ENCODE peak calls at places on chromosome 2, in six cellular contexts. C, P, N, G, B and K are unnamed samples.

GRCh38 chr2:66555511-66556324 is 120.8 kb downstream of the MEIS1 start:
- DNase-seq in N (no peak), C (no peak), P (no peak), B (no peak), G (peak; percentile 3), K (no peak)

GRCh38 chr2:50951416-50951815 is 80.5 kb downstream of the NRXN1 start:
- DNase-seq in G (no peak), P (peak; percentile 26), B (no peak), C (no peak), N (no peak), K (no peak)

GRCh38 chr2:226683196-226683595 is 116.4 kb downstream of the IRS1 start:
- DNase-seq in G (no peak), N (no peak), C (no peak), P (peak; percentile 28), B (no peak), K (no peak)

GRCh38 chr2:1132328-1132964 is 181.8 kb downstream of the SNTG2 start:
- DNase-seq in P (no peak), B (no peak), N (no peak), C (no peak), G (no peak), K (no peak)

GRCh38 chr2:191303349-191304005 is 58.3 kb downstream of the MYO1B start:
- DNase-seq in G (no peak), P (peak; percentile 22), N (no peak), B (no peak), C (no peak), K (peak; percentile 82)

GRCh38 chr2:31207790-31208189 is 9.5 kb downstream of the CAPN14 start:
- DNase-seq in N (peak; percentile 17), B (no peak), P (no peak), C (no peak), G (peak; percentile 32), K (no peak)

GRCh38 chr2:11127791-11128190 is 27.5 kb upstream of the SLC66A3 start:
- DNase-seq in N (no peak), G (no peak), P (no peak), C (no peak), B (no peak), K (no peak)

GRCh38 chr2:239716536-239717318 is 308.4 kb downstream of the NDUFA10 start:
- DNase-seq in C (peak; percentile 18), N (no peak), G (no peak), B (no peak), P (no peak), K (no peak)

GRCh38 chr2:65064728-65065552 is 8.7 kb downstream of the CEP68 start:
- DNase-seq in G (peak; percentile 74), P (peak; percentile 96), B (no peak), C (no peak), N (peak; percentile 33), K (peak; percentile 95)

GRCh38 chr2:166942377-166942776 is 54.1 kb downstream of the XIRP2 start:
- DNase-seq in B (no peak), P (no peak), C (no peak), G (no peak), N (no peak), K (no peak)

GRCh38 chr2:113208995-113209868 is 35.5 kb downstream of the PSD4 start:
- DNase-seq in C (no peak), N (no peak), B (no peak), P (peak; percentile 65), G (no peak), K (peak; percentile 55)

GRCh38 chr2:137998503-137998902 is 34.2 kb downstream of the HNMT start:
- DNase-seq in C (no peak), B (no peak), G (no peak), P (no peak), N (no peak), K (no peak)

GRCh38 chr2:84807063-84807485 is 73.8 kb downstream of the TRABD2A start:
- DNase-seq in G (peak; percentile 44), P (peak; percentile 100), N (no peak), C (no peak), B (no peak), K (peak; percentile 98)

GRCh38 chr2:182868049-182868422 is 1.6 kb upstream of the FRZB start:
- DNase-seq in G (no peak), C (no peak), N (peak; percentile 73), P (no peak), B (no peak), K (no peak)

GRCh38 chr2:20604957-20605381 is 45.9 kb downstream of the HS1BP3 start:
- DNase-seq in B (no peak), C (no peak), N (no peak), P (peak; percentile 91), G (no peak), K (peak; percentile 55)

GRCh38 chr2:17800219-17800618 is 16.0 kb upstream of the MSGN1 start:
- DNase-seq in B (no peak), N (no peak), G (no peak), P (peak; percentile 18), C (no peak), K (peak; percentile 65)

GRCh38 chr2:221629478-221629877 is 57.4 kb upstream of the EPHA4 start:
- DNase-seq in C (no peak), N (no peak), G (peak; percentile 85), B (no peak), P (peak; percentile 87), K (peak; percentile 83)

GRCh38 chr2:86790828-86791561 is at the start of gene CD8A:
- DNase-seq in N (no peak), C (peak; percentile 58), G (no peak), B (no peak), P (peak; percentile 11), K (peak; percentile 28)

GRCh38 chr2:12718662-12719399 is 2.1 kb downstream of the TRIB2 start:
- DNase-seq in B (no peak), G (no peak), C (peak; percentile 40), N (peak; percentile 64), P (no peak), K (peak; percentile 46)

GRCh38 chr2:202780514-202781021 is 91.0 kb downstream of the ICA1L start:
- DNase-seq in B (no peak), P (peak; percentile 85), N (no peak), C (no peak), G (peak; percentile 82), K (peak; percentile 22)

GRCh38 chr2:47686018-47686417 is 96.9 kb upstream of the MSH6 start:
- DNase-seq in P (no peak), C (no peak), N (no peak), G (peak; percentile 51), B (no peak), K (no peak)

GRCh38 chr2:102143450-102143985 is 972 bp downstream of the IL1R1 start:
- DNase-seq in N (no peak), P (peak; percentile 47), G (peak; percentile 50), C (no peak), B (no peak), K (peak; percentile 67)

GRCh38 chr2:1584691-1585485 is 159.4 kb downstream of the PXDN start:
- DNase-seq in C (no peak), G (no peak), P (no peak), N (no peak), B (no peak), K (no peak)

GRCh38 chr2:226752887-226753286 is 46.7 kb downstream of the IRS1 start:
- DNase-seq in C (no peak), G (no peak), N (no peak), B (no peak), P (no peak), K (no peak)

GRCh38 chr2:101655941-101656422 is 41.5 kb upstream of the MAP4K4 start:
- DNase-seq in B (no peak), C (no peak), N (no peak), G (no peak), P (peak; percentile 76), K (peak; percentile 28)

GRCh38 chr2:10584843-10585475 is 104.8 kb downstream of the NOL10 start:
- DNase-seq in N (peak; percentile 40), P (peak; percentile 93), G (peak; percentile 16), C (no peak), B (no peak), K (peak; percentile 97)

GRCh38 chr2:174014699-174015070 is 49.5 kb upstream of the SP3 start:
- DNase-seq in G (peak; percentile 89), N (no peak), C (no peak), P (no peak), B (no peak), K (no peak)

GRCh38 chr2:88831071-88831791 is 139.8 kb downstream of the RPIA start:
- DNase-seq in N (no peak), P (no peak), C (no peak), B (no peak), G (peak; percentile 8), K (no peak)

GRCh38 chr2:62185828-62186483 is 10.0 kb upstream of the B3GNT2 start:
- DNase-seq in G (no peak), C (no peak), P (no peak), B (no peak), N (no peak), K (no peak)
- H3K14ac ChIP-seq in G (no peak overlapping the region), C (no peak overlapping the region), P (no peak overlapping the region), B (no peak overlapping the region), N (no peak overlapping the region), K (no peak overlapping the region)

GRCh38 chr2:194602750-194603149 is 1054.3 kb upstream of the SLC39A10 start:
- DNase-seq in G (no peak), C (no peak), P (no peak), N (no peak), B (no peak), K (no peak)

GRCh38 chr2:194603429-194603828 is 1053.6 kb upstream of the SLC39A10 start:
- DNase-seq in N (no peak), C (no peak), B (no peak), G (no peak), P (no peak), K (no peak)
- H3K14ac ChIP-seq in N (no peak overlapping the region), C (no peak overlapping the region), B (no peak overlapping the region), G (no peak overlapping the region), P (no peak overlapping the region), K (no peak overlapping the region)

DNA sequence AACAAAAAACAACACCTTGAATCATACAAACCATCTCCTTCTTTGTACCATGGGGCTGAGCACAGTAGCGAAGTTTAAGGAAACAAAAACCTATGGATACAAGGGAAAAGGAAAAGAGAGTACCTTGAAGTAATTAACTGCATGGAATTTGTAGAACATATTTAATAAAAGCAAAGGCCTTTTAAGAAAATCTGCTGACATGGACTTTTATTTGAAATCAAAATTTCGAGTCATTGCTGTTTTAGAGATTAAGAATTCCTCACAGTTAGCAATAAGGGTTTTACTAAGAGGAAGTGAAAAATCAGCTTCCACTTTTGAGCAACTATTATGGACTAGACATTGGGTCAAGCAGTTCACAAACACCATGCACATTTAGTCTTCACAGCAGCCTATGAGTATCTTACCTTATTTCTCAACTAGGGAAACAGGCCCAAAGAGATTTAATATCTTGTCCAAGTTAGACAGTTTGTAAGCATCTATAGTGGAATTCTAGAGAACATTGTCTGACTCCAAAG is 876.3 kb downstream of the BCL11A start:
- DNase-seq in B (no peak), C (no peak), N (no peak), P (no peak), G (no peak), K (no peak)
- H3K14ac ChIP-seq in B (no peak overlapping the region), C (no peak overlapping the region), N (no peak overlapping the region), P (no peak overlapping the region), G (no peak overlapping the region), K (no peak overlapping the region)

GRCh38 chr2:120032297-120032696 is 19.4 kb downstream of the EPB41L5 start:
- DNase-seq in P (no peak), C (no peak), B (no peak), G (no peak), N (no peak), K (no peak)

GRCh38 chr2:120034616-120035015 is 21.7 kb downstream of the EPB41L5 start:
- DNase-seq in N (no peak), G (no peak), C (no peak), P (no peak), B (no peak), K (no peak)

GRCh38 chr2:120037995-120038541 is 25.2 kb downstream of the EPB41L5 start:
- DNase-seq in B (no peak), C (no peak), N (no peak), P (peak; percentile 31), G (no peak), K (no peak)

GRCh38 chr2:120034027-120034426 is 21.1 kb downstream of the EPB41L5 start:
- DNase-seq in C (no peak), N (no peak), G (no peak), B (no peak), P (no peak), K (no peak)

GRCh38 chr2:120036145-120036544 is 23.3 kb downstream of the EPB41L5 start:
- DNase-seq in G (no peak), P (no peak), N (no peak), C (no peak), B (no peak), K (no peak)
- H3K14ac ChIP-seq in G (no peak overlapping the region), P (no peak overlapping the region), N (no peak overlapping the region), C (no peak overlapping the region), B (no peak overlapping the region), K (no peak overlapping the region)